ENCODE peak calls at places on chromosomes 16 and 17, in six cellular contexts. G, W, C, D, J and L are unnamed samples.

GRCh38 chr17:61157246-61157887 is 242.3 kb upstream of the TBX2 start:
- DNase-seq in G (no peak), W (no peak), C (no peak), D (peak; percentile 27), J (no peak), L (no peak)

GRCh38 chr16:83994087-83994486 is 26.0 kb downstream of the NECAB2 start:
- DNase-seq in G (peak; percentile 75), W (no peak), C (no peak), D (no peak), J (no peak), L (no peak)

GRCh38 chr17:33647976-33648375 is 354.9 kb upstream of the ASIC2 start:
- DNase-seq in G (no peak), W (no peak), C (no peak), D (peak; percentile 33), J (no peak), L (no peak)

GRCh38 chr16:14497245-14498082 is 132.6 kb downstream of the PARN start:
- DNase-seq in G (peak; percentile 81), W (no peak), C (no peak), D (no peak), J (no peak), L (no peak)

GRCh38 chr17:7183433-7184090 is 4.4 kb upstream of the ASGR1 start:
- DNase-seq in G (peak; percentile 72), W (no peak), C (no peak), D (no peak), J (no peak), L (no peak)

GRCh38 chr17:56150631-56151030 is 2.6 kb upstream of the ANKFN1 start:
- DNase-seq in G (peak; percentile 56), W (no peak), C (no peak), D (no peak), J (no peak), L (no peak)

GRCh38 chr17:61574542-61575351 is 16.3 kb downstream of the NACA2 start:
- DNase-seq in G (peak; percentile 80), W (no peak), C (no peak), D (peak; percentile 18), J (no peak), L (no peak)

GRCh38 chr16:57601801-57602478 is 26.5 kb upstream of the ADGRG1 start:
- DNase-seq in G (no peak), W (no peak), C (no peak), D (peak; percentile 60), J (peak; percentile 93), L (no peak)

GRCh38 chr17:45958994-45959665 is 39.9 kb upstream of the STH start:
- DNase-seq in G (no peak), W (no peak), C (no peak), D (no peak), J (no peak), L (no peak)

GRCh38 chr17:60971515-60972369 is 294.1 kb downstream of the BCAS3 start:
- DNase-seq in G (peak; percentile 56), W (peak; percentile 49), C (peak; percentile 7), D (peak; percentile 48), J (peak; percentile 4), L (no peak)

GRCh38 chr16:69836252-69836651 is 74.1 kb downstream of the WWP2 start:
- DNase-seq in G (no peak), W (no peak), C (no peak), D (no peak), J (no peak), L (no peak)

GRCh38 chr17:80615311-80615710 is 70.7 kb downstream of the RPTOR start:
- DNase-seq in G (no peak), W (no peak), C (no peak), D (no peak), J (no peak), L (no peak)

GRCh38 chr17:48960834-48961515 is 7.4 kb downstream of the GIP start:
- DNase-seq in G (peak; percentile 73), W (peak; percentile 65), C (no peak), D (peak; percentile 48), J (no peak), L (no peak)

GRCh38 chr16:11128211-11129123 is 127.5 kb downstream of the SOCS1 start:
- DNase-seq in G (no peak), W (no peak), C (no peak), D (peak; percentile 85), J (no peak), L (no peak)
- TF ChIP-seq TAF1 in G (no peak), W (no peak), C (no peak), D (no peak), J (no peak), L (no peak)

GRCh38 chr16:2769675-2770056 is 7.4 kb downstream of the ELOB start:
- DNase-seq in G (no peak), W (no peak), C (no peak), D (no peak), J (no peak), L (no peak)
- TF ChIP-seq POLR2A in G (no peak), W (no peak), C (no peak), D (no peak), J (peak; percentile 32), L (no peak)

GRCh38 chr17:40900819-40901356 is 15.8 kb upstream of the KRT20 start:
- DNase-seq in G (peak; percentile 41), W (no peak), C (no peak), D (no peak), J (no peak), L (no peak)

GRCh38 chr17:40906613-40907012 is 21.6 kb upstream of the KRT20 start:
- DNase-seq in G (no peak), W (no peak), C (no peak), D (no peak), J (no peak), L (no peak)

GRCh38 chr17:40905370-40905769 is 20.3 kb upstream of the KRT20 start:
- DNase-seq in G (no peak), W (no peak), C (no peak), D (no peak), J (no peak), L (no peak)

GRCh38 chr17:40901981-40902862 is 17.2 kb upstream of the KRT20 start:
- DNase-seq in G (peak; percentile 99), W (no peak), C (no peak), D (no peak), J (no peak), L (no peak)

DNA sequence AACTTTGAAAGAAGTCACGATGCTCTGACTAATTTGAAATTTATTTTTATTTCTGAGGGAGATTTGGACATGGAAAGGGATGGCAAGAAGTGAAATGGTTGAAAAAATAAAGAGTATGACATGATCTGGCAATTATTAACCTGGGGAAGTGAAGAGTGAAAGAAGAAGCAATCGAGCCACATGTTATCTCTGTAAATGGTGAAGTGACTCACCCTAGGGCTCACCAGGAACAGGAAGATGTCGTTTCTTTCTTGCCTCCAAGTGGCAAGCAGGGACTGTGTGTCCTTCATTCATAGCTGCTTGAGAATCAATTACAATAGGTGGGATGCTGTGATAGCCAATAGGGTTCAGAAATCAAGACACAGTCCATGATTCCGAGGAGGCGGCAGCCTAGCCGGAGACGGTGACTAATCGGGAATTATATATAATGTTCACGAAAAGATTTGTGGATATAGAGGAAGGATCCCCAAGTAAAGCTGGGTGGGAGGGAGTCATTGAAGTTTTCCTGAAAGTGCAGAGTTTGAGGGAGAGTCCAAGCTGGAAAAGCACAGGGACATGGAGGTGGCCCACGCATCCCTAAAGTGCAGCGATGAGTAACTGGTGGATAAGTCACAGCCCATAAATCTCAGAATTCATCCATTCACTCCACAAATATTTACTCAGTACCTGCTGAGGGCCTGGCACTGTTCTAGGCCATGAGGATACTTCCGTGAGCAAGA is 18.2 kb upstream of the KRT20 start:
- DNase-seq in G (peak; percentile 82), W (no peak), C (no peak), D (peak; percentile 32), J (no peak), L (no peak)
- TF ChIP-seq POLR2AphosphoS5 in G (no peak), W (no peak), C (no peak), D (no peak), J (no peak), L (no peak)

GRCh38 chr16:55399911-55400310 is 75.9 kb downstream of the IRX6 start:
- DNase-seq in G (no peak), W (no peak), C (no peak), D (no peak), J (no peak), L (no peak)

GRCh38 chr16:55406651-55407050 is 72.3 kb upstream of the MMP2 start:
- DNase-seq in G (no peak), W (no peak), C (no peak), D (no peak), J (no peak), L (no peak)

GRCh38 chr16:55403464-55403863 is 75.5 kb upstream of the MMP2 start:
- DNase-seq in G (no peak), W (no peak), C (no peak), D (no peak), J (no peak), L (no peak)

GRCh38 chr16:55398683-55399230 is 74.8 kb downstream of the IRX6 start:
- DNase-seq in G (no peak), W (no peak), C (no peak), D (no peak), J (no peak), L (no peak)

DNA sequence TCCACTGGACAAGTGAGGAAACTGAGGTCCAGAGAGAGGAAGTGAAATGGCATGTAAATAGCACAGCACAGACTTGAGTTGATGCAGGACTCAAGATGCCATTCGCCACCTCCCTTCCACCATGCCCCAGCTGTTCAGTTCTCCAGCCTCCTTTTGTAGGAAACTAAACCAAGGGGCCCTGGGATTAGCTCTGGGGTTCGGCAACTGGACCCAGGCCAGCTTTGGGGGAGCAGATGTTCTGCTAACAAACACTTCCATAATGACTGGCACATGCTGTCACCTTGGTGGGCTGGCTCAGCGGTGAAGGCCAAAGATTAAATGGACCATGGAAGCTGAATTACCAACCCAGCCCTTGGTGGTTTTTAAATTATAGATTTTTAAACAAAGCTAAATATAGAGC is 77.0 kb downstream of the IRX6 start:
- DNase-seq in G (no peak), W (no peak), C (no peak), D (no peak), J (no peak), L (no peak)
- TF ChIP-seq TAF1 in G (no peak), W (no peak), C (no peak), D (no peak), J (no peak), L (no peak)

DNA sequence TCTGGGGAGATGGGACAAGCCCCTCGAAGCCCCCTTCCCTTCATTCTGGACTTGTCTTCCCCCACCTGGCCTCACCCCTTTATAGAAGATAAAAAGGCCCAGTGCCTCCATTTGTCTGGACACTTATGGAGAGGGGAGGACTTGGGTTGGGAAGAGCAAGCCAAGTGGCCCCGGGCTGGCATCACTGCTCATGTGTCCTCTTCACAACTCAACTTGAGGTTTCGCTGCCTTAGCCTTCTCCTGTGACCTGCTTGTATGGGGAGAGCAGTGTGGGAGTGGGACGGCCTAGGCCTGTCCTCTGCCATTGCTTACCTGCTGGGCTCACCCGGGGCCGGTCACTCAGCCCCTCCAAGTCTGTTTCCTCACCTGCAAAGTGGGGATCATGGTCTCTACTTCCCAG is 1.4 kb downstream of the PAQR4 start:
- DNase-seq in G (no peak), W (no peak), C (no peak), D (peak; percentile 47), J (no peak), L (no peak)
- TF ChIP-seq POLR2A in G (no peak), W (no peak), C (no peak), D (no peak), J (no peak), L (no peak)